ENCODE peak calls at places on chromosomes 3 and 15, in ten cellular contexts. Q is SK-N-SH, X is small intestine, S is uterus, G is psoas muscle, J is GM23248, H is tibial nerve, V is upper lobe of right lung, O is colonic mucosa, M is ovary. U is an unnamed sample.

GRCh38 chr3:15614958-15615357 is 13.4 kb downstream of the BTD start:
- DNase-seq in O (no peak), M (no peak), J (no peak), X (no peak), S (no peak), V (no peak), G (no peak), Q (no peak), H (no peak), U (no peak)

GRCh38 chr15:79339588-79340314 is 28.8 kb downstream of the TMED3 start:
- DNase-seq in M (no peak), G (no peak), Q (peak), S (no peak), V (no peak), O (no peak), X (peak), J (peak), H (no peak), U (no peak)

GRCh38 chr3:3127432-3128010 is 781 bp downstream of the TRNT1 start:
- DNase-seq in J (peak), O (peak), M (no peak), V (no peak), X (peak), Q (peak), H (peak), S (no peak), G (no peak), U (no peak)

GRCh38 chr3:184662192-184662591 is 49.7 kb downstream of the MAGEF1 start:
- DNase-seq in G (no peak), Q (no peak), H (no peak), J (peak), O (no peak), S (no peak), M (no peak), V (no peak), X (no peak), U (no peak)

GRCh38 chr3:185605566-185605965 is 19.5 kb downstream of the SENP2 start:
- DNase-seq in M (no peak), G (no peak), H (no peak), X (no peak), Q (no peak), V (no peak), J (no peak), S (no peak), O (no peak), U (no peak)

GRCh38 chr15:92112180-92112579 is 258.7 kb downstream of the SLCO3A1 start:
- DNase-seq in S (no peak), Q (no peak), X (no peak), H (no peak), V (no peak), J (peak), M (no peak), O (no peak), G (no peak), U (no peak)

GRCh38 chr15:74423443-74424257 is 10.1 kb downstream of the SEMA7A start:
- DNase-seq in J (peak), H (no peak), M (peak), Q (no peak), X (no peak), G (no peak), S (no peak), V (no peak), O (no peak), U (no peak)

GRCh38 chr15:78979456-78980320 is 34.8 kb upstream of the CTSH start:
- DNase-seq in M (peak), H (peak), Q (peak), V (no peak), O (peak), J (peak), G (no peak), X (peak), S (peak), U (no peak)

GRCh38 chr3:149224736-149225594 is 3.3 kb upstream of the CP start:
- DNase-seq in O (no peak), Q (peak), S (no peak), V (no peak), G (no peak), J (peak), H (peak), X (peak), M (no peak), U (no peak)

GRCh38 chr3:81823882-81824395 is 62.5 kb upstream of the GBE1 start:
- DNase-seq in H (no peak), M (no peak), J (peak), X (no peak), G (no peak), S (no peak), O (no peak), Q (no peak), V (no peak), U (no peak)

GRCh38 chr3:126109860-126110235 is 25.9 kb upstream of the SLC41A3 start:
- DNase-seq in X (no peak), H (no peak), G (no peak), O (peak), V (no peak), J (no peak), M (peak), Q (no peak), S (no peak), U (no peak)

DNA sequence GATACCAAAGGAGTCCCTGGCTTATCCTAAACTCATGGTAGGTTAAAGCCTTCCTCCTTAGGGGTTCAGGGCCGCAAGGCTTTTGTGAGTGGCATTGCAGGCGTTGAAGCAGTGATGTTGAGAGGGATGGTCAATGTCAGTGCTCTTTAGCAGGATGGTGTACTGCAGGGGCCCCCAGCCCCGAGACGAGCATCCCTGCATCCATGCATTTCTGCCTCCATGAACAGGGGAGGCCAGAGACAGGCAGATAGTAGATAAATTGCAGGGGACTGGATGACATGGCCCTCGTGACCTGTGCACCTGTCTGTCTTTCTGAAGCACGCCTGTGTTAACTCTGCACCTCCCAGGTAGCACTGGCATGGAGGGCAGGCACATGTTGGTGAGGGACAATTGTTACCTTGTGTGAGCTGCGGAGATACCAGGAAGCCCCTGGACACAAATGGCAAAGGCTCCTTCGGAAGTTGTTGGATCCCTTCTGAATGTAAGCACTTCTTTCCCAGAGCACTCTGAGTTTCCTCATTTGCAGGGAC is 133.5 kb downstream of the SNRPN start:
- DNase-seq in Q (no peak), X (no peak), O (no peak), G (no peak), V (no peak), H (no peak), J (no peak), S (no peak), M (no peak), U (no peak)
- H3K4me3 ChIP-seq in Q (no peak), X (no peak), O (no peak), G (no peak), V (no peak), H (no peak), J (no peak), S (no peak), M (no peak), U (no peak)

DNA sequence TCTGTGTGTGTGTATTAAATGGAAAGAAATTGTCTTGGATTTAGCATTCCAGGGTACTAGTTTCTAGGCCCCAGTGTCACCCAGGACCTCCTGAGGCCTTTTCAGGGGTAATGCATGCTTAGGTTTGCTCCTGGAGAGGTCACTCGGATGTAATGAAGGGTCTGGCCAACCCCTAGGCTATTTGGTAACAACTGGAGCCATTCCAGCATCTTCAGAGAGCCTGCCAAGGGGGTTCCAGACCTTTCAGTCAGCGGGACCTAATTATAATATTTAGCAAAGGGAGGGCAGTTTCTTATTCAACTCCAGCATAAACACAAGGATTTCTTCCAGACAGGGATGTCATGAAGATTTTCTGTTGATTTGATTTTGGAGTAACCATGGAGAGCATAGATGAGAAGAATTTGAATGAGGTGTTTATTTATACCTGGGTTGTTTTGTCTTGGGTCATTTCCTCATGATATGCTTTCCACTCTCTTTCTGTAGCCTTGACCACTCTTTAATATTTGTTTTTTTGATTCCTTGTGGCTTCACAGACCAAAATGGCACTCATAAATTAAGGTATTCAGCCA is 17.4 kb downstream of the KAT2B start:
- DNase-seq in O (no peak), V (no peak), G (no peak), H (no peak), J (no peak), M (no peak), Q (no peak), X (no peak), S (no peak), U (no peak)
- H3K27ac ChIP-seq in O (no peak), V (peak), G (peak), H (peak), J (peak), M (no peak), Q (no peak), X (peak), S (peak), U (peak)

GRCh38 chr3:106844638-106845037 is 532.6 kb upstream of the CCDC54 start:
- DNase-seq in V (no peak), J (no peak), O (no peak), X (no peak), G (no peak), S (no peak), Q (no peak), H (no peak), M (no peak), U (no peak)

GRCh38 chr3:106837616-106838015 is 539.6 kb upstream of the CCDC54 start:
- DNase-seq in X (no peak), M (no peak), J (no peak), G (no peak), Q (no peak), V (no peak), H (no peak), O (no peak), S (no peak), U (no peak)

GRCh38 chr3:106839576-106840280 is 537.5 kb upstream of the CCDC54 start:
- DNase-seq in M (no peak), Q (no peak), X (no peak), G (no peak), V (no peak), H (no peak), S (no peak), O (no peak), J (peak), U (no peak)

GRCh38 chr3:106840319-106840718 is 536.9 kb upstream of the CCDC54 start:
- DNase-seq in G (no peak), V (no peak), H (no peak), Q (no peak), X (no peak), M (no peak), O (no peak), S (no peak), J (no peak), U (no peak)

GRCh38 chr3:106842151-106842550 is 535.1 kb upstream of the CCDC54 start:
- DNase-seq in H (no peak), M (no peak), V (no peak), S (no peak), O (no peak), X (no peak), G (no peak), Q (no peak), J (no peak), U (no peak)
- H3K4me3 ChIP-seq in H (no peak), M (no peak), V (no peak), S (no peak), O (no peak), X (no peak), G (no peak), Q (no peak), J (no peak), U (no peak)

GRCh38 chr3:114799789-114800188 is 347.3 kb downstream of the ZBTB20 start:
- DNase-seq in O (no peak), Q (no peak), G (no peak), X (no peak), V (no peak), S (no peak), H (no peak), J (no peak), M (no peak), U (no peak)

GRCh38 chr3:114800272-114800671 is 346.8 kb downstream of the ZBTB20 start:
- DNase-seq in M (no peak), S (no peak), V (no peak), J (peak), H (no peak), Q (no peak), G (no peak), X (no peak), O (no peak), U (no peak)

GRCh38 chr3:114803042-114803695 is 343.9 kb downstream of the ZBTB20 start:
- DNase-seq in Q (no peak), S (no peak), G (no peak), O (no peak), X (no peak), V (no peak), H (no peak), M (no peak), J (no peak), U (no peak)

GRCh38 chr3:114809668-114810413 is 337.2 kb downstream of the ZBTB20 start:
- DNase-seq in J (no peak), M (no peak), S (no peak), V (no peak), H (no peak), G (no peak), X (peak), Q (no peak), O (no peak), U (no peak)

GRCh38 chr3:114804099-114804498 is 343.0 kb downstream of the ZBTB20 start:
- DNase-seq in X (no peak), O (no peak), V (no peak), S (no peak), H (no peak), J (no peak), M (no peak), Q (no peak), G (no peak), U (no peak)
- H3K27ac ChIP-seq in X (no peak), O (no peak), V (no peak), S (no peak), H (no peak), J (no peak), M (no peak), Q (no peak), G (no peak), U (no peak)

DNA sequence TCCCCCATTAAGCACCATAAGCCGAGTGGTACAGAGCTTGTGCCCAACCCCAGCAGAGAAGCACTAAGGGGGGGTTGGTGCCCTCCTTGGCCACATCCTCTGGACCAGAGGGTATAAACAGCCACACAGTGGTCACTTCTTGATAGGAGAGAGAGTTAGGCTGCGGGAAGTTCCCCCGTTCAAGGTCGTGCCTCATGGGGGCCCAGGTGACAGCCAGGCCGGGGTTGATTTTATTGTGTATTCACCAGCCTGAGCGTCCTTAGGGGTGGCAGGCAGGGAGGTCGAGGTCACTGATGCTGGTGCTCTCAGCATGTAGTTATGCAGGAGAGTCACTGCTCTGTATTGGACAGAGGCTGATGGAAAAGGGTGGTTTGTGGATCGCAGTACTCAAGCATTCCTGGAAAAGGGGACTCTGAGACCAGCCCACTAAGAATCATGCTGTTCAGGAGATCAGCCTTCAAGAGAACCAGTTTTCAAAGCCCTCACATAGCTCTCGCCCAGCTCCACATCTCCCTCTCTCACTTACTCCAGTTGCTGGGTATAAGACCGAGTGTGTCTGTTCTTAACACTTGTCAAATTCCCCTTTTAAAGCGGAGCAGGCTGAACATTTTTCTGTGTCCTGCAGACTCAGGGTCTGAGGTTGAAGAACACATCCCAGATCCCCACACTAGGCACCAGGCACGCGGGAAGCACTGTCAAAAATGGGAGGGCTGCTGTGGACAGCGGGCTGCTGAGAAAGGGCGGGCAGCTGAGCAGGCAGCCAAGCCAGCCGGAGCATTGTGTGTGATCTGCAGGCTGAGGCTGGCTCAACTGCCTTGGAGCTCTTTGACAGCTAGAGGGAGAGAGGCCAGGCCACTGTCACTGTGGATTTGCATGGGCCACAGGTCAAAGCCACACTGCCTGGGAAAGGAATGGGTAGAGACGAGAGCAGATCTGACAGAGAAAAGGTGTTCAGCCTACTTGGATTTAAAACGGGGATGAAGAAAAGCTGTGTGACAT is 279.3 kb upstream of the LRRFIP2 start:
- DNase-seq in J (peak), X (peak), Q (peak), V (peak), M (peak), O (peak), S (peak), G (peak), H (peak), U (peak)
- H3K4me3 ChIP-seq in J (no peak), X (no peak), Q (peak), V (peak), M (peak), O (peak), S (peak), G (peak), H (peak), U (peak)